ENCODE peak calls at places on chromosomes 3 and 15, in five cellular contexts. One of them, this sample, is unnamed.
A peak's percentile ranks its signal among the peaks of the same experiment; 100 is the strongest.

GRCh38 chr3:69786854-69787253 is 47.6 kb downstream of the MITF start:
- DNase-seq in ACHN: no peak
- DNase-seq in stimulated activated CD4-positive, alpha-beta T cell treated with anti-CD3 and anti-CD28 coated beads, Interleukin-4, amount 100 ng/mL, for 1 hour: no peak
- DNase-seq in WERI-Rb-1: no peak
- DNase-seq in transverse colon: no peak
- DNase-seq in this sample: no peak

GRCh38 chr15:69129026-69129385 is 31.4 kb upstream of the GLCE start:
- DNase-seq in ACHN: no peak
- DNase-seq in stimulated activated CD4-positive, alpha-beta T cell treated with anti-CD3 and anti-CD28 coated beads, Interleukin-4, amount 100 ng/mL, for 1 hour: no peak
- DNase-seq in WERI-Rb-1: no peak
- DNase-seq in transverse colon: no peak
- DNase-seq in this sample: no peak

GRCh38 chr3:78963771-78964170 is 804.0 kb downstream of the ROBO1 start:
- DNase-seq in ACHN: no peak
- DNase-seq in stimulated activated CD4-positive, alpha-beta T cell treated with anti-CD3 and anti-CD28 coated beads, Interleukin-4, amount 100 ng/mL, for 1 hour: no peak
- DNase-seq in WERI-Rb-1: no peak
- DNase-seq in transverse colon: no peak
- DNase-seq in this sample: no peak

GRCh38 chr3:111438283-111438682 is 103.7 kb upstream of the CD96 start:
- DNase-seq in ACHN: no peak
- DNase-seq in stimulated activated CD4-positive, alpha-beta T cell treated with anti-CD3 and anti-CD28 coated beads, Interleukin-4, amount 100 ng/mL, for 1 hour: no peak
- DNase-seq in WERI-Rb-1: no peak
- DNase-seq in transverse colon: no peak
- DNase-seq in this sample: no peak

GRCh38 chr3:105965384-105965783 is 96.6 kb upstream of the CBLB start:
- DNase-seq in ACHN: no peak
- DNase-seq in stimulated activated CD4-positive, alpha-beta T cell treated with anti-CD3 and anti-CD28 coated beads, Interleukin-4, amount 100 ng/mL, for 1 hour: no peak
- DNase-seq in WERI-Rb-1: no peak
- DNase-seq in transverse colon: no peak
- DNase-seq in this sample: no peak

GRCh38 chr15:89367485-89368451 is 33.1 kb upstream of the POLG start:
- DNase-seq in ACHN: no peak
- DNase-seq in stimulated activated CD4-positive, alpha-beta T cell treated with anti-CD3 and anti-CD28 coated beads, Interleukin-4, amount 100 ng/mL, for 1 hour: peak; percentile 20
- DNase-seq in WERI-Rb-1: no peak
- DNase-seq in transverse colon: no peak
- DNase-seq in this sample: no peak

GRCh38 chr3:140532793-140533330 is 145.0 kb upstream of the TRIM42 start:
- DNase-seq in ACHN: no peak
- DNase-seq in stimulated activated CD4-positive, alpha-beta T cell treated with anti-CD3 and anti-CD28 coated beads, Interleukin-4, amount 100 ng/mL, for 1 hour: no peak
- DNase-seq in WERI-Rb-1: peak; percentile 62
- DNase-seq in transverse colon: no peak
- DNase-seq in this sample: no peak

GRCh38 chr3:36166477-36166876 is 213.8 kb upstream of the STAC start:
- DNase-seq in ACHN: peak; percentile 84
- DNase-seq in stimulated activated CD4-positive, alpha-beta T cell treated with anti-CD3 and anti-CD28 coated beads, Interleukin-4, amount 100 ng/mL, for 1 hour: no peak
- DNase-seq in WERI-Rb-1: no peak
- DNase-seq in transverse colon: no peak
- DNase-seq in this sample: no peak

GRCh38 chr3:35944915-35945710 is 305.8 kb downstream of the ARPP21 start:
- DNase-seq in ACHN: no peak
- DNase-seq in stimulated activated CD4-positive, alpha-beta T cell treated with anti-CD3 and anti-CD28 coated beads, Interleukin-4, amount 100 ng/mL, for 1 hour: no peak
- DNase-seq in WERI-Rb-1: no peak
- DNase-seq in transverse colon: no peak
- DNase-seq in this sample: no peak

GRCh38 chr3:70580021-70580420 is 267.6 kb upstream of the MDFIC2 start:
- DNase-seq in ACHN: no peak
- DNase-seq in stimulated activated CD4-positive, alpha-beta T cell treated with anti-CD3 and anti-CD28 coated beads, Interleukin-4, amount 100 ng/mL, for 1 hour: no peak
- DNase-seq in WERI-Rb-1: no peak
- DNase-seq in transverse colon: no peak
- DNase-seq in this sample: no peak

GRCh38 chr3:131033480-131034080 is 6.9 kb downstream of the NEK11 start:
- DNase-seq in ACHN: peak; percentile 56
- DNase-seq in stimulated activated CD4-positive, alpha-beta T cell treated with anti-CD3 and anti-CD28 coated beads, Interleukin-4, amount 100 ng/mL, for 1 hour: no peak
- DNase-seq in WERI-Rb-1: peak; percentile 18
- DNase-seq in transverse colon: no peak
- DNase-seq in this sample: no peak

GRCh38 chr15:74311734-74312444 is 55.6 kb downstream of the CYP11A1 start:
- DNase-seq in ACHN: peak; percentile 33
- DNase-seq in stimulated activated CD4-positive, alpha-beta T cell treated with anti-CD3 and anti-CD28 coated beads, Interleukin-4, amount 100 ng/mL, for 1 hour: no peak
- DNase-seq in WERI-Rb-1: peak; percentile 79
- DNase-seq in transverse colon: no peak
- DNase-seq in this sample: no peak

GRCh38 chr15:33068531-33068990 is 126.0 kb downstream of the FMN1 start:
- DNase-seq in ACHN: no peak
- DNase-seq in stimulated activated CD4-positive, alpha-beta T cell treated with anti-CD3 and anti-CD28 coated beads, Interleukin-4, amount 100 ng/mL, for 1 hour: no peak
- DNase-seq in WERI-Rb-1: no peak
- DNase-seq in transverse colon: peak; percentile 87
- DNase-seq in this sample: no peak

GRCh38 chr3:113485161-113485609 is 29.8 kb downstream of the SPICE1 start:
- DNase-seq in ACHN: no peak
- DNase-seq in stimulated activated CD4-positive, alpha-beta T cell treated with anti-CD3 and anti-CD28 coated beads, Interleukin-4, amount 100 ng/mL, for 1 hour: peak; percentile 2
- DNase-seq in WERI-Rb-1: no peak
- DNase-seq in transverse colon: peak; percentile 6
- DNase-seq in this sample: peak; percentile 65

This sample was measured in activated effector memory CD4-positive, alpha-beta T cell treated with anti-CD3 and anti-CD28 coated beads, Interleukin-2, amount 50 U/mL, for 16 hours.